ENCODE peak calls at places on chromosomes 4 and X, in seven cellular contexts. One of them, this sample, is unnamed.
A peak's percentile ranks its signal among the peaks of the same experiment; 100 is the strongest.

GRCh38 chrX:44459501-44459900 is 83.2 kb downstream of the FUNDC1 start:
- DNase-seq in endodermal cell: no peak
- DNase-seq in small intestine: peak; percentile 61
- DNase-seq in body of pancreas: no peak
- DNase-seq in effector memory CD4-positive, alpha-beta T cell: no peak
- DNase-seq in astrocyte: peak; percentile 5
- DNase-seq in aorta: no peak
- DNase-seq in this sample: no peak

GRCh38 chr4:27176400-27176799 is 315.8 kb downstream of the STIM2 start:
- DNase-seq in endodermal cell: peak; percentile 77
- DNase-seq in small intestine: peak; percentile 15
- DNase-seq in body of pancreas: peak; percentile 21
- DNase-seq in effector memory CD4-positive, alpha-beta T cell: no peak
- DNase-seq in astrocyte: peak; percentile 49
- DNase-seq in aorta: no peak
- DNase-seq in this sample: no peak

GRCh38 chr4:121150003-121150402 is 14.1 kb downstream of the TNIP3 start:
- DNase-seq in endodermal cell: no peak
- DNase-seq in small intestine: no peak
- DNase-seq in body of pancreas: no peak
- DNase-seq in effector memory CD4-positive, alpha-beta T cell: no peak
- DNase-seq in astrocyte: peak; percentile 76
- DNase-seq in aorta: no peak
- DNase-seq in this sample: no peak

GRCh38 chr4:154416183-154416543 is 75.4 kb downstream of the DCHS2 start:
- DNase-seq in endodermal cell: peak; percentile 86
- DNase-seq in small intestine: peak; percentile 1
- DNase-seq in body of pancreas: peak; percentile 40
- DNase-seq in effector memory CD4-positive, alpha-beta T cell: no peak
- DNase-seq in astrocyte: no peak
- DNase-seq in aorta: no peak
- DNase-seq in this sample: no peak

GRCh38 chrX:53089224-53089842 is 4.6 kb upstream of the KANTR start:
- DNase-seq in endodermal cell: no peak
- DNase-seq in small intestine: peak; percentile 56
- DNase-seq in body of pancreas: peak; percentile 68
- DNase-seq in effector memory CD4-positive, alpha-beta T cell: peak; percentile 6
- DNase-seq in astrocyte: peak; percentile 39
- DNase-seq in aorta: no peak
- DNase-seq in this sample: no peak

GRCh38 chr4:53548662-53549061 is 42.6 kb downstream of the LNX1 start:
- DNase-seq in endodermal cell: no peak
- DNase-seq in small intestine: no peak
- DNase-seq in body of pancreas: no peak
- DNase-seq in effector memory CD4-positive, alpha-beta T cell: no peak
- DNase-seq in astrocyte: no peak
- DNase-seq in aorta: no peak
- DNase-seq in this sample: no peak

GRCh38 chr4:54268151-54268550 is 39.1 kb downstream of the PDGFRA start:
- DNase-seq in endodermal cell: no peak
- DNase-seq in small intestine: no peak
- DNase-seq in body of pancreas: no peak
- DNase-seq in effector memory CD4-positive, alpha-beta T cell: no peak
- DNase-seq in astrocyte: peak; percentile 19
- DNase-seq in aorta: no peak
- DNase-seq in this sample: no peak

GRCh38 chrX:43141885-43142284 is 363.9 kb upstream of the PPP1R2C start:
- DNase-seq in endodermal cell: no peak
- DNase-seq in small intestine: no peak
- DNase-seq in body of pancreas: no peak
- DNase-seq in effector memory CD4-positive, alpha-beta T cell: no peak
- DNase-seq in astrocyte: no peak
- DNase-seq in aorta: no peak
- DNase-seq in this sample: no peak

DNA sequence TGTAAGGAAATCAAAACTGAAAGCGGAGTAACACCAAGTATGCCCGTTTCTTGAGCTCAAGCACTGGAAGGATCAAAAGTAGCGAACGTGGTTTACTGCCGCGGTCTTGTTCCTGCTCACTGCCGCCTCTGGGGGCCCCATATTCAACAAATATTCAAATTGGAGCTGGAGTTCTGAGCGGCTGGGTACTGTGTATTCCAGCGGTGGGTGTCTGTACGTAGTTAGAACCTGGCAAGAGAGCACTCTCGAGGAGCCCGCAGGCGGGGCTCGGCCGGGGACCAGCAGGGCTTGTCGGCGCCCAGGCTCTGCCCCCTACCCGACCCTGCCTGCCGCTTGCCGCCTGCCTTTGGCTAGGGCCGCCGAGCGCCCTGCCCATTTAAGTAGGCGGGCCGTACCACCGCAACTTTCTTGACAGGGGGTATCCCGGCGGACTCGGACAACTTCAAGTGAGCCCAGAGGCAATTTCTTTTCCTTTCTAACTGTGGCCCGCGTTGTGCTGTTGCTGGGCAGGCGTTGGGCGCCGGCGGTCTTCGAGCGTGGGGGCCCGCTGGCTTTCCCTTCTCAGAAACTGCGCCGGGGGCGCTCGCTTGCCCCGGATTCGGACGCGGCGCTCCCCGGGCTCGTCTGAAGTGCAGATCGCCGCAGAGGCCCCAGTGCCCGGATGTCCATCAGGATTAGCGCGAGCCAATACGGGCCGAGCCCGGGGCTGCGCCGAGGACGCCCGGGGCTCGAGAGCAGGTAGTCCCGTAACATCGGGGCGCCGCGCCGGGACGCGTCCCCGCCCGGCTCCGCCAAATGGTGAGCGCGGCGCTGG is 71.9 kb downstream of the AFF1 start:
- DNase-seq in endodermal cell: peak; percentile 97
- DNase-seq in small intestine: peak; percentile 92
- DNase-seq in body of pancreas: peak; percentile 97
- DNase-seq in effector memory CD4-positive, alpha-beta T cell: peak; percentile 88
- DNase-seq in astrocyte: peak; percentile 88
- DNase-seq in aorta: peak; percentile 95
- DNase-seq in this sample: peak; percentile 97
- H3K4me1 ChIP-seq in endodermal cell: peaks cover 12% of the 10 kb centered on the region
- H3K4me1 ChIP-seq in small intestine: peaks cover 3% of the 10 kb centered on the region
- H3K4me1 ChIP-seq in body of pancreas: peaks cover 52% of the 10 kb centered on the region
- H3K4me1 ChIP-seq in effector memory CD4-positive, alpha-beta T cell: peaks cover 13% of the 10 kb centered on the region
- H3K4me1 ChIP-seq in astrocyte: peaks cover 21% of the 10 kb centered on the region
- H3K4me1 ChIP-seq in aorta: no peaks in the 10 kb centered on the region
- H3K4me1 ChIP-seq in this sample: peaks cover 42% of the 10 kb centered on the region

GRCh38 chr4:41400296-41400695 is 137.7 kb upstream of the LIMCH1 start:
- DNase-seq in endodermal cell: no peak
- DNase-seq in small intestine: no peak
- DNase-seq in body of pancreas: no peak
- DNase-seq in effector memory CD4-positive, alpha-beta T cell: no peak
- DNase-seq in astrocyte: peak; percentile 39
- DNase-seq in aorta: no peak
- DNase-seq in this sample: no peak

GRCh38 chr4:41394362-41394960 is 137.7 kb downstream of the UCHL1 start:
- DNase-seq in endodermal cell: no peak
- DNase-seq in small intestine: no peak
- DNase-seq in body of pancreas: no peak
- DNase-seq in effector memory CD4-positive, alpha-beta T cell: no peak
- DNase-seq in astrocyte: no peak
- DNase-seq in aorta: no peak
- DNase-seq in this sample: no peak

GRCh38 chr4:41399191-41399590 is 138.8 kb upstream of the LIMCH1 start:
- DNase-seq in endodermal cell: no peak
- DNase-seq in small intestine: no peak
- DNase-seq in body of pancreas: no peak
- DNase-seq in effector memory CD4-positive, alpha-beta T cell: no peak
- DNase-seq in astrocyte: no peak
- DNase-seq in aorta: no peak
- DNase-seq in this sample: no peak

GRCh38 chr4:41396869-41397268 is 140.1 kb downstream of the UCHL1 start:
- DNase-seq in endodermal cell: no peak
- DNase-seq in small intestine: no peak
- DNase-seq in body of pancreas: no peak
- DNase-seq in effector memory CD4-positive, alpha-beta T cell: no peak
- DNase-seq in astrocyte: no peak
- DNase-seq in aorta: no peak
- DNase-seq in this sample: no peak

GRCh38 chr4:41396214-41396613 is 139.5 kb downstream of the UCHL1 start:
- DNase-seq in endodermal cell: no peak
- DNase-seq in small intestine: no peak
- DNase-seq in body of pancreas: no peak
- DNase-seq in effector memory CD4-positive, alpha-beta T cell: no peak
- DNase-seq in astrocyte: no peak
- DNase-seq in aorta: no peak
- DNase-seq in this sample: no peak
- H3K4me1 ChIP-seq in endodermal cell: no peaks in the 10 kb centered on the region
- H3K4me1 ChIP-seq in small intestine: no peaks in the 10 kb centered on the region
- H3K4me1 ChIP-seq in body of pancreas: no peaks in the 10 kb centered on the region
- H3K4me1 ChIP-seq in effector memory CD4-positive, alpha-beta T cell: no peaks in the 10 kb centered on the region
- H3K4me1 ChIP-seq in astrocyte: no peaks in the 10 kb centered on the region
- H3K4me1 ChIP-seq in aorta: peaks cover 1% of the 10 kb centered on the region
- H3K4me1 ChIP-seq in this sample: peaks cover 6% of the 10 kb centered on the region

DNA sequence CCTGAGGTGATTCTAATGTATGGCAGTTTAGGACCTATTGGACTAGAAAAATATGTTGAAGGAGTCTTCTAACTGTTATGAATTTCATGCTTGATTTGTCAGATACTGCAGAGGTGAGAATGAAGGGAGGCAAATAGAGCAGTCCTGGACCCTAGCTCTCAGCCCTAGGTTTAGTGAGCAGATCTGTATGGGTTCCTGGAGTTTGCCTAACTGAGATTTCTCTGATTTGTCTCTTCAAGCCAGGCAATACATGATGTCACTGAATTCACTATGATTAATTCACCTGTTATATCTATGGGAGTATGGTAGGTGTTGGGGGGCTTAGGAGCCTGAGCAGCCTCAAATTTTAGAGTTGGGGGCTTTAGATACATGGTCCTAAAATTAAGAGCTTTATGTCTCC is 2.6 kb downstream of the MND1 start:
- DNase-seq in endodermal cell: no peak
- DNase-seq in small intestine: no peak
- DNase-seq in body of pancreas: no peak
- DNase-seq in effector memory CD4-positive, alpha-beta T cell: no peak
- DNase-seq in astrocyte: no peak
- DNase-seq in aorta: no peak
- DNase-seq in this sample: no peak
- H3K4me1 ChIP-seq in endodermal cell: no peaks in the 10 kb centered on the region
- H3K4me1 ChIP-seq in small intestine: no peaks in the 10 kb centered on the region
- H3K4me1 ChIP-seq in body of pancreas: peaks cover 14% of the 10 kb centered on the region
- H3K4me1 ChIP-seq in effector memory CD4-positive, alpha-beta T cell: peaks cover 5% of the 10 kb centered on the region
- H3K4me1 ChIP-seq in astrocyte: peaks cover 11% of the 10 kb centered on the region
- H3K4me1 ChIP-seq in aorta: no peaks in the 10 kb centered on the region
- H3K4me1 ChIP-seq in this sample: peaks cover 9% of the 10 kb centered on the region

GRCh38 chr4:87025023-87025613 is 90.3 kb downstream of the AFF1 start:
- DNase-seq in endodermal cell: no peak
- DNase-seq in small intestine: no peak
- DNase-seq in body of pancreas: no peak
- DNase-seq in effector memory CD4-positive, alpha-beta T cell: no peak
- DNase-seq in astrocyte: no peak
- DNase-seq in aorta: no peak
- DNase-seq in this sample: no peak
- H3K4me1 ChIP-seq in endodermal cell: peaks cover 48% of the 10 kb centered on the region
- H3K4me1 ChIP-seq in small intestine: peaks cover 16% of the 10 kb centered on the region
- H3K4me1 ChIP-seq in body of pancreas: peaks cover 80% of the 10 kb centered on the region
- H3K4me1 ChIP-seq in effector memory CD4-positive, alpha-beta T cell: peaks cover 3% of the 10 kb centered on the region
- H3K4me1 ChIP-seq in astrocyte: no peaks in the 10 kb centered on the region
- H3K4me1 ChIP-seq in aorta: peaks cover 15% of the 10 kb centered on the region
- H3K4me1 ChIP-seq in this sample: peaks cover 69% of the 10 kb centered on the region

GRCh38 chrX:109992203-109992602 is 10.7 kb upstream of the TMEM164 start:
- DNase-seq in endodermal cell: no peak
- DNase-seq in small intestine: no peak
- DNase-seq in body of pancreas: peak; percentile 59
- DNase-seq in effector memory CD4-positive, alpha-beta T cell: no peak
- DNase-seq in astrocyte: no peak
- DNase-seq in aorta: no peak
- DNase-seq in this sample: no peak
- H3K4me1 ChIP-seq in endodermal cell: no peaks in the 10 kb centered on the region
- H3K4me1 ChIP-seq in small intestine: no peaks in the 10 kb centered on the region
- H3K4me1 ChIP-seq in body of pancreas: peaks cover 6% of the 10 kb centered on the region
- H3K4me1 ChIP-seq in effector memory CD4-positive, alpha-beta T cell: peaks cover 6% of the 10 kb centered on the region
- H3K4me1 ChIP-seq in astrocyte: no peaks in the 10 kb centered on the region
- H3K4me1 ChIP-seq in aorta: no peaks in the 10 kb centered on the region
- H3K4me1 ChIP-seq in this sample: no peaks in the 10 kb centered on the region

GRCh38 chr4:107708225-107708624 is 11.8 kb downstream of the PAPSS1 start:
- DNase-seq in endodermal cell: no peak
- DNase-seq in small intestine: no peak
- DNase-seq in body of pancreas: no peak
- DNase-seq in effector memory CD4-positive, alpha-beta T cell: no peak
- DNase-seq in astrocyte: no peak
- DNase-seq in aorta: no peak
- DNase-seq in this sample: no peak
- H3K4me1 ChIP-seq in endodermal cell: no peaks in the 10 kb centered on the region
- H3K4me1 ChIP-seq in small intestine: no peaks in the 10 kb centered on the region
- H3K4me1 ChIP-seq in body of pancreas: peaks cover 20% of the 10 kb centered on the region
- H3K4me1 ChIP-seq in effector memory CD4-positive, alpha-beta T cell: no peaks in the 10 kb centered on the region
- H3K4me1 ChIP-seq in astrocyte: peaks cover 3% of the 10 kb centered on the region
- H3K4me1 ChIP-seq in aorta: no peaks in the 10 kb centered on the region
- H3K4me1 ChIP-seq in this sample: peaks cover 3% of the 10 kb centered on the region

This sample was measured in upper lobe of right lung.